ENCODE peak calls at places on chromosomes 2 and 18, in six cellular contexts. One of them, this sample, is unnamed.

GRCh38 chr2:160358051-160358450 is 135.6 kb downstream of the RBMS1 start:
- DNase-seq in pancreas: no peak
- DNase-seq in esophagus squamous epithelium: no peak
- DNase-seq in nephron progenitor cell: no peak
- DNase-seq in cardiac muscle cell: no peak
- DNase-seq in left lung: no peak
- DNase-seq in this sample: no peak

GRCh38 chr18:63963610-63964256 is 6.1 kb upstream of the SERPINB8 start:
- DNase-seq in pancreas: no peak
- DNase-seq in nephron progenitor cell: no peak
- DNase-seq in esophagus squamous epithelium: no peak
- DNase-seq in left lung: no peak
- DNase-seq in cardiac muscle cell: peak; percentile 79
- DNase-seq in this sample: no peak

GRCh38 chr18:1929720-1930119 is 641.6 kb downstream of the METTL4 start:
- DNase-seq in esophagus squamous epithelium: no peak
- DNase-seq in left lung: no peak
- DNase-seq in nephron progenitor cell: no peak
- DNase-seq in pancreas: no peak
- DNase-seq in cardiac muscle cell: no peak
- DNase-seq in this sample: no peak

GRCh38 chr2:238100049-238100820 is at the start of gene ESPNL:
- DNase-seq in esophagus squamous epithelium: no peak
- DNase-seq in cardiac muscle cell: no peak
- DNase-seq in pancreas: peak; percentile 56
- DNase-seq in nephron progenitor cell: no peak
- DNase-seq in left lung: no peak
- DNase-seq in this sample: no peak

GRCh38 chr18:35519148-35519899 is 21.6 kb upstream of the INO80C start:
- DNase-seq in nephron progenitor cell: no peak
- DNase-seq in pancreas: no peak
- DNase-seq in esophagus squamous epithelium: no peak
- DNase-seq in cardiac muscle cell: no peak
- DNase-seq in left lung: no peak
- DNase-seq in this sample: no peak

GRCh38 chr2:15685143-15685542 is 93.5 kb downstream of the DDX1 start:
- DNase-seq in cardiac muscle cell: no peak
- DNase-seq in esophagus squamous epithelium: no peak
- DNase-seq in left lung: no peak
- DNase-seq in nephron progenitor cell: no peak
- DNase-seq in pancreas: no peak
- DNase-seq in this sample: no peak

GRCh38 chr18:58611471-58612131 is 17.3 kb downstream of the ALPK2 start:
- DNase-seq in esophagus squamous epithelium: no peak
- DNase-seq in nephron progenitor cell: peak; percentile 30
- DNase-seq in left lung: no peak
- DNase-seq in cardiac muscle cell: no peak
- DNase-seq in pancreas: no peak
- DNase-seq in this sample: no peak

GRCh38 chr2:120499784-120500495 is 154.0 kb downstream of the INHBB start:
- DNase-seq in esophagus squamous epithelium: no peak
- DNase-seq in nephron progenitor cell: no peak
- DNase-seq in left lung: no peak
- DNase-seq in cardiac muscle cell: no peak
- DNase-seq in pancreas: peak; percentile 43
- DNase-seq in this sample: no peak

GRCh38 chr2:71613953-71614925 is 160.9 kb downstream of the DYSF start:
- DNase-seq in cardiac muscle cell: no peak
- DNase-seq in left lung: peak; percentile 14
- DNase-seq in pancreas: no peak
- DNase-seq in esophagus squamous epithelium: no peak
- DNase-seq in nephron progenitor cell: no peak
- DNase-seq in this sample: peak; percentile 33

GRCh38 chr2:37415128-37415817 is 70.8 kb downstream of the QPCT start:
- DNase-seq in cardiac muscle cell: peak; percentile 36
- DNase-seq in pancreas: no peak
- DNase-seq in left lung: no peak
- DNase-seq in nephron progenitor cell: no peak
- DNase-seq in esophagus squamous epithelium: no peak
- DNase-seq in this sample: no peak
- TF ChIP-seq CTCF in cardiac muscle cell: peak; percentile 20
- TF ChIP-seq CTCF in pancreas: no peak
- TF ChIP-seq CTCF in left lung: no peak
- TF ChIP-seq CTCF in nephron progenitor cell: no peak
- TF ChIP-seq CTCF in esophagus squamous epithelium: no peak
- TF ChIP-seq CTCF in this sample: no peak

GRCh38 chr2:231709981-231710750 is 1.8 kb downstream of the PTMA start:
- DNase-seq in pancreas: peak; percentile 99
- DNase-seq in nephron progenitor cell: peak; percentile 92
- DNase-seq in left lung: peak; percentile 83
- DNase-seq in cardiac muscle cell: peak; percentile 89
- DNase-seq in esophagus squamous epithelium: no peak
- DNase-seq in this sample: peak; percentile 96

GRCh38 chr2:231708050-231708772 is at the start of gene PTMA:
- DNase-seq in pancreas: peak; percentile 98
- DNase-seq in cardiac muscle cell: peak; percentile 100
- DNase-seq in left lung: peak; percentile 100
- DNase-seq in esophagus squamous epithelium: peak; percentile 97
- DNase-seq in nephron progenitor cell: peak; percentile 98
- DNase-seq in this sample: peak; percentile 98

GRCh38 chr2:231709636-231709980 is 1.3 kb downstream of the PTMA start:
- DNase-seq in left lung: peak; percentile 55
- DNase-seq in esophagus squamous epithelium: peak; percentile 21
- DNase-seq in nephron progenitor cell: peak; percentile 49
- DNase-seq in cardiac muscle cell: peak; percentile 29
- DNase-seq in pancreas: peak; percentile 83
- DNase-seq in this sample: peak; percentile 52

GRCh38 chr2:231707625-231708049 is 688 bp upstream of the PTMA start:
- DNase-seq in cardiac muscle cell: peak; percentile 71
- DNase-seq in left lung: no peak
- DNase-seq in pancreas: no peak
- DNase-seq in nephron progenitor cell: peak; percentile 66
- DNase-seq in esophagus squamous epithelium: peak; percentile 54
- DNase-seq in this sample: no peak

DNA sequence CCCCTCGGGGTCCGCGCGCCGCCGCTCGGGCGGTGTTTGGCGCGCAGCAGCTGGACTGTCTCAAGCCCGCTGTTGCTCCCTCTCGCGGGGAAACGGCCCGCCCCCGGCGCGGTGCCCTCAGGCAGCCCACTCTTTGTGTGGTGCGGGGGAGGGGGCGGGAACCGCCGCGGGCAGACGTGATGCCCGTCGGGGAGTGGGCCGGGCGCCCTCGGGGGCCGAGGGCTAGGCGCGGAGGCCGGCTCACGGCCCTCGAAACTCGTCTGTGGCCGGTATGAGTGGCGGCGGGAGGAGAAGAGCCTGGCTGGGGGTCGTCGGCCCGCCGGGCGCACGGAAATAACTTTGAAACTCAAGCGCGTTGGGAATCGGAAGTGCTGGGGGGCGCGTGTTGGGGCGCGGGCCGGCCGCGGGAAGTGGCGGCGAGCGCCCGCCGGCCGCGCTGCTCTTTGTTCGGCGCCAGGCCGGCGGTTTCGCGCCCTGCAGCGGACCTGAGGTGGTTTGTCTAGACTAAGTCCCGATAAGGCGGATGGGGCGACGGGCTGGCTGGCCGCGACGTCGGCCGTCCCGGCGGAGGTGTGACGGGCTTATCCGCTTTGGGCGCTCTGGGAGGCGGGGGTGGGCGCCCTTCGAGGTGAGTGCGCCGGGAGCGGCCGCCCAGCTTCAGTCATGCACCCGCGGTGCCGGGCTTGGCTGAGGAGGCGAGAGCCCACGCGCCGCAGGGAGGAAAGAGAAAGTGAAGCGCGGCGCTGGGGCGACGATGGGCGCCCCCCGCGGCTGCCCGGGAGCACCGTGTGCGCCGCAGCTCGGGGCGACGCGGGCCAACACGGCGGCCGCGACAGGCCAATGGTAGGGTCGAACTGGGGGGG is 679 bp downstream of the PTMA start:
- DNase-seq in pancreas: peak; percentile 80
- DNase-seq in left lung: peak; percentile 59
- DNase-seq in nephron progenitor cell: peak; percentile 62
- DNase-seq in cardiac muscle cell: peak; percentile 44
- DNase-seq in esophagus squamous epithelium: no peak
- DNase-seq in this sample: no peak
- TF ChIP-seq CTCF in pancreas: no peak
- TF ChIP-seq CTCF in left lung: no peak
- TF ChIP-seq CTCF in nephron progenitor cell: no peak
- TF ChIP-seq CTCF in cardiac muscle cell: peak; percentile 6
- TF ChIP-seq CTCF in esophagus squamous epithelium: peak; percentile 13
- TF ChIP-seq CTCF in this sample: peak; percentile 11

GRCh38 chr18:20966795-20967194 is 144.8 kb downstream of the ROCK1 start:
- DNase-seq in cardiac muscle cell: no peak
- DNase-seq in nephron progenitor cell: no peak
- DNase-seq in pancreas: no peak
- DNase-seq in esophagus squamous epithelium: no peak
- DNase-seq in left lung: no peak
- DNase-seq in this sample: no peak

DNA sequence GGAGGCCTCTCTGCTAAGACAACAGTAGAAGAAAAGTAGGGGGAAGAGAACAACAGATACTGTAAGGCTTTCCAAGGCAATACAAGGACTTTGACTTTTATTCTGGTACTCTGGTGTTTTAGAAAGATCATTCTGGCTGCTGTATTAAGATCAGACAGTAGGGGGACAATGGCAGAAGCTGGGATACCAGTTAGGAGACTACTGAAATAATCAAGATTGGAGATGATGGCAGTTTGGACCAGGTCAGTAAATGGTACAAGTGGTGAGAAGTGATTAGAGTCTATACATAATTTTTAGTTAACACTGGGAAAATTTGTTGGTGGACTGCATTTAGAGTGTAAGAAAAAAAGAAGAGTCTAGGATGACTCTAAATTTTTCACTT is 139.7 kb downstream of the ROCK1 start:
- DNase-seq in esophagus squamous epithelium: no peak
- DNase-seq in left lung: no peak
- DNase-seq in pancreas: no peak
- DNase-seq in cardiac muscle cell: peak; percentile 51
- DNase-seq in nephron progenitor cell: no peak
- DNase-seq in this sample: no peak
- TF ChIP-seq CTCF in esophagus squamous epithelium: peak; percentile 33
- TF ChIP-seq CTCF in left lung: peak; percentile 30
- TF ChIP-seq CTCF in pancreas: no peak
- TF ChIP-seq CTCF in cardiac muscle cell: peak; percentile 58
- TF ChIP-seq CTCF in nephron progenitor cell: peak; percentile 42
- TF ChIP-seq CTCF in this sample: peak; percentile 43

DNA sequence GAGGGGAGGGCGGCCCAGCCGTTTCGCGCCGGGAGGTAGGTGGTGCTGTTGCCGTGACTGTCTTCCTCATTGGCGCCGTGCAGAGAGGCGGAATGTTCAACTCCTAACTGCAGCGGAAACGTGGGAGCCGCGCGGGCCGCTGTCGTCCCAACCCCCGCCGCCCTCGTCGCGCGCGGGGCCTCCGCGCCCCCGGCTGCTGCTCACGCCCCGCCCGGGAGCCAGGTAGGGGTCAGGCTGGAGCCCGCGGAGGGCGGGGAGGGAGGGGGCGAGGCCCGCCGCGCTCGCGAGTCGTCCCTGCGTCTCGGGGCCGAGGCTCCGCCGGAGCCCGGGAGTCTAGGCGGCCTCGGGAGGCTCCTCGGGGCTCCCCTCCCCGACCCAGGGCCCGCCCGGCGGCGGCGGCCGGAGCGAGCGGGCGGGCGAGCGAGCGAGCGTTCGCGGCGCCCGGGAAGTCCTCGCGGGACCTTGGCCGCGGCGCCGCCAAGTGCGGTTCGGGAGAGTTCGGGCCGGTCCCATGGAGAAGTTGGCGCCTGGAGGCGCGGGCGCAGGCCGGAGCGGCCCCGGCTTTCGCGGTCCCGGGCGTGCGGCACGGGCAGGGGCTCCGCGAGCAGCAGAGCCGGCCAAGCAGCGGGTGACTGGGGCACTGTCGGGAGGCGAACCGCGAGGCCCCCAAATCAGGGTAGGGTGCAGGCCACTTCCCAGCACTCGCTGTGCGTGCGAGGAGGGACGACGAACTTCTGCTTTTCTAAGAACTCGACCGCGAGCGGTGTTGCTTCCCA is at the start of gene MAP3K20:
- DNase-seq in esophagus squamous epithelium: no peak
- DNase-seq in nephron progenitor cell: peak; percentile 72
- DNase-seq in left lung: peak; percentile 80
- DNase-seq in cardiac muscle cell: peak; percentile 78
- DNase-seq in pancreas: peak; percentile 85
- DNase-seq in this sample: peak; percentile 71
- TF ChIP-seq CTCF in esophagus squamous epithelium: peak; percentile 44
- TF ChIP-seq CTCF in nephron progenitor cell: no peak
- TF ChIP-seq CTCF in left lung: peak; percentile 28
- TF ChIP-seq CTCF in cardiac muscle cell: peak; percentile 39
- TF ChIP-seq CTCF in pancreas: no peak
- TF ChIP-seq CTCF in this sample: no peak

GRCh38 chr2:43000242-43001054 is 208.1 kb upstream of the HAAO start:
- DNase-seq in esophagus squamous epithelium: no peak
- DNase-seq in pancreas: no peak
- DNase-seq in nephron progenitor cell: no peak
- DNase-seq in left lung: no peak
- DNase-seq in cardiac muscle cell: no peak
- DNase-seq in this sample: no peak
- TF ChIP-seq CTCF in esophagus squamous epithelium: no peak
- TF ChIP-seq CTCF in pancreas: no peak
- TF ChIP-seq CTCF in nephron progenitor cell: no peak
- TF ChIP-seq CTCF in left lung: no peak
- TF ChIP-seq CTCF in cardiac muscle cell: no peak
- TF ChIP-seq CTCF in this sample: no peak

This sample was measured in mesothelial cell of epicardium.